ENCODE peak calls at places on chromosome 1, in four cellular contexts. One of them, this sample, is unnamed.

GRCh38 chr1:165580931-165581871 is 37.4 kb downstream of the LRRC52 start:
- DNase-seq in fibroblast of the aortic adventitia: no peak
- DNase-seq in esophagus squamous epithelium: no peak
- DNase-seq in hepatocyte: no peak
- DNase-seq in this sample: peak

GRCh38 chr1:19309123-19309813 is 2.7 kb downstream of the AKR7A2 start:
- DNase-seq in fibroblast of the aortic adventitia: peak
- DNase-seq in esophagus squamous epithelium: no peak
- DNase-seq in hepatocyte: no peak
- DNase-seq in this sample: no peak

GRCh38 chr1:232634086-232634485 is 4.2 kb upstream of the SIPA1L2 start:
- DNase-seq in fibroblast of the aortic adventitia: no peak
- DNase-seq in esophagus squamous epithelium: no peak
- DNase-seq in hepatocyte: no peak
- DNase-seq in this sample: no peak

GRCh38 chr1:24688621-24689195 is 45.6 kb downstream of the SRRM1 start:
- DNase-seq in fibroblast of the aortic adventitia: peak
- DNase-seq in esophagus squamous epithelium: no peak
- DNase-seq in hepatocyte: peak
- DNase-seq in this sample: peak

GRCh38 chr1:237959838-237960237 is 69.1 kb upstream of the ZP4 start:
- DNase-seq in fibroblast of the aortic adventitia: no peak
- DNase-seq in esophagus squamous epithelium: no peak
- DNase-seq in hepatocyte: no peak
- DNase-seq in this sample: no peak

GRCh38 chr1:183566026-183566425 is 24.2 kb downstream of the NCF2 start:
- DNase-seq in fibroblast of the aortic adventitia: no peak
- DNase-seq in esophagus squamous epithelium: no peak
- DNase-seq in hepatocyte: no peak
- DNase-seq in this sample: no peak

GRCh38 chr1:43995984-43996732 is 4.8 kb downstream of the CCDC24 start:
- DNase-seq in fibroblast of the aortic adventitia: no peak
- DNase-seq in esophagus squamous epithelium: no peak
- DNase-seq in hepatocyte: no peak
- DNase-seq in this sample: no peak

GRCh38 chr1:1364266-1364665 is 5.9 kb upstream of the MXRA8 start:
- DNase-seq in fibroblast of the aortic adventitia: no peak
- DNase-seq in esophagus squamous epithelium: no peak
- DNase-seq in hepatocyte: no peak
- DNase-seq in this sample: no peak

GRCh38 chr1:240663160-240663879 is 51.4 kb upstream of the GREM2 start:
- DNase-seq in fibroblast of the aortic adventitia: peak
- DNase-seq in esophagus squamous epithelium: no peak
- DNase-seq in hepatocyte: no peak
- DNase-seq in this sample: no peak

DNA sequence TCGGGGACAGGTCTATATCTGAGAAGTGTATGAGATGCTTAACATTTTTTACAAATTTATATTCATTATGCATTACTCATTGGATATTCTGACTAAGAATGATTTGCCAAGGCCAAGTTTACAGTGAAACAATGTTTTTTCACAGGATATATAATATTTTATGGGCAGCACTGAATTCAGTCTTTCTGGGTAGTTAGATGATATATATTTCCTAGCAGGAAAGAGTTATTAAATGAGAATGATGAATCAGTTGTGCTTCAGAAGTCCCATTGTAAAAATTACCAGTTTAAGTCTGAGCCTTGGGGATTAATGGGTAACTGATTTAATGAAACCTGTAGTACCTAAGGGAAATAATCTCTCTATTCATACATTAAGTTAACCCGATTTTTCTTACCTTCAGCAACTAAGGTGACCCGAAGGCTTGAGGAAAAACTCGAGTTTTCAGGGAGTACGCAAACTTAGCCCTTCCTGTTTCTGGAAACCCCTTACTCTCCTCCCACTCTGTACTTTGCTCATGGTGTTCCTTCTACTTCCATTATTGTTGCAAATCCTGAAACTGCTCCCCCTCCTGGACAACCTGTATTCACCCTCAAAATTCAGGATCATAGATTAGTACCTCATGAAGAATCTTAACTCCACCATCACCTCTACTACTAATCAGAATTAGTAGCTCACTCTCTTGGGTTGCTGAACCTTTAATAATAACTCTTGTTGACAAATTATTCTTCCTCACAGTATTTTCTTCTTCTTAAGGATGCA is 135.1 kb downstream of the AK5 start:
- DNase-seq in fibroblast of the aortic adventitia: no peak
- DNase-seq in esophagus squamous epithelium: no peak
- DNase-seq in hepatocyte: no peak
- DNase-seq in this sample: peak
- TF ChIP-seq CTCF in fibroblast of the aortic adventitia: peak
- TF ChIP-seq CTCF in esophagus squamous epithelium: no peak
- TF ChIP-seq CTCF in hepatocyte: peak
- TF ChIP-seq CTCF in this sample: peak

GRCh38 chr1:119633575-119634325 is 14.3 kb downstream of the ZNF697 start:
- DNase-seq in fibroblast of the aortic adventitia: no peak
- DNase-seq in esophagus squamous epithelium: no peak
- DNase-seq in hepatocyte: no peak
- DNase-seq in this sample: no peak

GRCh38 chr1:119632103-119632490 is 16.0 kb downstream of the ZNF697 start:
- DNase-seq in fibroblast of the aortic adventitia: no peak
- DNase-seq in esophagus squamous epithelium: no peak
- DNase-seq in hepatocyte: no peak
- DNase-seq in this sample: no peak

GRCh38 chr1:119632836-119633235 is 15.2 kb downstream of the ZNF697 start:
- DNase-seq in fibroblast of the aortic adventitia: no peak
- DNase-seq in esophagus squamous epithelium: no peak
- DNase-seq in hepatocyte: no peak
- DNase-seq in this sample: no peak

GRCh38 chr1:119631086-119631432 is 17.0 kb downstream of the ZNF697 start:
- DNase-seq in fibroblast of the aortic adventitia: no peak
- DNase-seq in esophagus squamous epithelium: no peak
- DNase-seq in hepatocyte: no peak
- DNase-seq in this sample: no peak

GRCh38 chr1:119631433-119632102 is 16.5 kb downstream of the ZNF697 start:
- DNase-seq in fibroblast of the aortic adventitia: peak
- DNase-seq in esophagus squamous epithelium: no peak
- DNase-seq in hepatocyte: peak
- DNase-seq in this sample: peak
- TF ChIP-seq CTCF in fibroblast of the aortic adventitia: no peak
- TF ChIP-seq CTCF in esophagus squamous epithelium: no peak
- TF ChIP-seq CTCF in hepatocyte: no peak
- TF ChIP-seq CTCF in this sample: no peak

DNA sequence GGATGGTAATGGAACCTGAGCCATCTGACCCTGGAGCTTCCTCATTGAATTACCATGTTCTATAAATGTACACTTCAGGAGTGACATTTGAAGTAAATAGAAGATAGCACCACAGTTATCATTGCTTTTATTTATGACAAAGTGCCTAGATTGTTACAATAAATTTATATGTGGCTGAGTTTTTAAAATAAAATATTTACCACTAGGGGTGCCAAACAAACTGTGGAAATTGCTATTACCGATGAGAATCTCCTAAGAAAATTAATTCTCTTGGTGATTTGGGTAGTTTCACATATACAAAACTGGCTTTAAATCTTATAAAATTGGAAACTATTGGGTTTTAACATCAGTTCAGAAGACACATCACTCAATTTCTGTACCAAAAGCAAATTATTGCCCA is 1.4 kb upstream of the TNR start:
- DNase-seq in fibroblast of the aortic adventitia: no peak
- DNase-seq in esophagus squamous epithelium: no peak
- DNase-seq in hepatocyte: no peak
- DNase-seq in this sample: no peak
- TF ChIP-seq CTCF in fibroblast of the aortic adventitia: peak
- TF ChIP-seq CTCF in esophagus squamous epithelium: no peak
- TF ChIP-seq CTCF in hepatocyte: peak
- TF ChIP-seq CTCF in this sample: peak

GRCh38 chr1:115507256-115507589 is 134.5 kb upstream of the VANGL1 start:
- DNase-seq in fibroblast of the aortic adventitia: peak
- DNase-seq in esophagus squamous epithelium: no peak
- DNase-seq in hepatocyte: peak
- DNase-seq in this sample: peak
- TF ChIP-seq CTCF in fibroblast of the aortic adventitia: peak
- TF ChIP-seq CTCF in esophagus squamous epithelium: no peak
- TF ChIP-seq CTCF in hepatocyte: peak
- TF ChIP-seq CTCF in this sample: peak

GRCh38 chr1:212457740-212458338 is 25.1 kb downstream of the NENF start:
- DNase-seq in fibroblast of the aortic adventitia: peak
- DNase-seq in esophagus squamous epithelium: no peak
- DNase-seq in hepatocyte: peak
- DNase-seq in this sample: peak
- TF ChIP-seq CTCF in fibroblast of the aortic adventitia: peak
- TF ChIP-seq CTCF in esophagus squamous epithelium: peak
- TF ChIP-seq CTCF in hepatocyte: peak
- TF ChIP-seq CTCF in this sample: peak

GRCh38 chr1:245434285-245434684 is 279.5 kb downstream of the KIF26B start:
- DNase-seq in fibroblast of the aortic adventitia: no peak
- DNase-seq in esophagus squamous epithelium: no peak
- DNase-seq in hepatocyte: no peak
- DNase-seq in this sample: peak
- TF ChIP-seq CTCF in fibroblast of the aortic adventitia: peak
- TF ChIP-seq CTCF in esophagus squamous epithelium: no peak
- TF ChIP-seq CTCF in hepatocyte: no peak
- TF ChIP-seq CTCF in this sample: no peak

GRCh38 chr1:22024485-22025367 is 23.3 kb downstream of the CELA3A start:
- DNase-seq in fibroblast of the aortic adventitia: peak
- DNase-seq in esophagus squamous epithelium: no peak
- DNase-seq in hepatocyte: peak
- DNase-seq in this sample: no peak

GRCh38 chr1:22021061-22021460 is 19.6 kb downstream of the CELA3A start:
- DNase-seq in fibroblast of the aortic adventitia: no peak
- DNase-seq in esophagus squamous epithelium: no peak
- DNase-seq in hepatocyte: no peak
- DNase-seq in this sample: no peak

DNA sequence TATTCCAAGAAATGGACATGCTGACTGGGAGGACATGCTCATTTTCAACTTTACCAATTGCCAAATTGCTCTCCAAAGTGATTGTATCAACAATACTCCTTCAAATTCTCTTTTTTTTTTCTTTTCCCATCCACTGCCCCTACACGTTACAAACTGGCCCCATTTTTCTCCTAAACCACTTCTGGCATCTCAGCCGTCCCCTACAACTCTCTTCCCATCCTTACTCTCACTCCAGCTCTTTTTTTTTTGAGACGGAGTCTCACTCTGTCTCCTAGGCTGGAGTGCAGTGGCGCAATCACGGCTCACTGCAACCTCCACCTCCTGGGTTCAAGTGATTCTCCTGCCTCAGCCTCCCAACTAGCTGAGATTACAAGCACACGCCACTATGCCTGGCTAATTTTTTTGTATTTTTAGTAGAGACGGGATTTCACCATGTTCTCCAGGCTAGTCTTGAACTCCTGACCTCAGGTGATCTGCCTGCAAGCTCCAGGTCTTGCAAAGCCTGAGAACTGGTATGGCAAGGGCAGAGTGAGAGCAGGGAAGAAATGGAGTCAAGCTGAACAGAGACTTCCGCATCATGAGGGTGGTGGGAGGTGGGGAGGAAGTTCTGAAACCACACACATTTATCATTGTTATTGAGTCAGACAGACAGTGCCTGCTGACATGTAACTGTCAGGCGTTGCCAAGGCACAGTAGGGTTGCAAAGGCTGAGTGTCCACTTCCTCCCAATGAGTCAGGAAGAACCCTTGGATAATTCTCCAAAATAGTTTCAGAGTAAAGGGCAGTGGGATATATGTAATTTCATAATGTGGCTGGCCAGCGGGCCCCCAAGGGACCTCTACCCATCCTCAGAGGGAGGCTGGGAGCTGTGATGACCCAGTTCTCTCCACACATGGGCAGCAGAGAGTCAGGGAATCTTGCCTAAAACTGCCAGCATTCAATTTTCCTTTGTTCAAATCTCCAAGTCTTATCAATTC is 17.4 kb downstream of the CELA3A start:
- DNase-seq in fibroblast of the aortic adventitia: peak
- DNase-seq in esophagus squamous epithelium: no peak
- DNase-seq in hepatocyte: no peak
- DNase-seq in this sample: peak
- TF ChIP-seq CTCF in fibroblast of the aortic adventitia: peak
- TF ChIP-seq CTCF in esophagus squamous epithelium: peak
- TF ChIP-seq CTCF in hepatocyte: peak
- TF ChIP-seq CTCF in this sample: peak

DNA sequence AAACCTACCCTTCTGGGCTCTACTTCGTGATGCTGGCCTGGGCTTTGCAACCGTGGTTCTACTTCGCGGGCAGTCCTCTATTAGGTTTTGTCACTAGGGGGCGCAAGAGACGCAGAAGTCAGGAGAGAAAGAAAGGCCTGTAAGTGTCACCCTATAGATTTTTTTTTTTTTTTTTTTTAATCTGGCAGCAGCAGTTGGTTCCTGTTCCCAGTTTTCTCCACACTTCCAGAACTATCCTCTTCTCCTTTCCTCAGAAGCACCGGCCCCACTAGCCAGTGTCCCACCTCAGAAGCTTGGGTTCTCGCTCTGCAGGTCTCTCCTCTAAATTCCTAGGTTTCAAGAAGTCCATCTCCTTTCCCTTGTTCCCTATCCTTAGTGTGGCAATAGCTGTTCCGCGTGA is 9.1 kb upstream of the LCE2D start:
- DNase-seq in fibroblast of the aortic adventitia: peak
- DNase-seq in esophagus squamous epithelium: no peak
- DNase-seq in hepatocyte: no peak
- DNase-seq in this sample: peak
- TF ChIP-seq CTCF in fibroblast of the aortic adventitia: peak
- TF ChIP-seq CTCF in esophagus squamous epithelium: peak
- TF ChIP-seq CTCF in hepatocyte: no peak
- TF ChIP-seq CTCF in this sample: peak

DNA sequence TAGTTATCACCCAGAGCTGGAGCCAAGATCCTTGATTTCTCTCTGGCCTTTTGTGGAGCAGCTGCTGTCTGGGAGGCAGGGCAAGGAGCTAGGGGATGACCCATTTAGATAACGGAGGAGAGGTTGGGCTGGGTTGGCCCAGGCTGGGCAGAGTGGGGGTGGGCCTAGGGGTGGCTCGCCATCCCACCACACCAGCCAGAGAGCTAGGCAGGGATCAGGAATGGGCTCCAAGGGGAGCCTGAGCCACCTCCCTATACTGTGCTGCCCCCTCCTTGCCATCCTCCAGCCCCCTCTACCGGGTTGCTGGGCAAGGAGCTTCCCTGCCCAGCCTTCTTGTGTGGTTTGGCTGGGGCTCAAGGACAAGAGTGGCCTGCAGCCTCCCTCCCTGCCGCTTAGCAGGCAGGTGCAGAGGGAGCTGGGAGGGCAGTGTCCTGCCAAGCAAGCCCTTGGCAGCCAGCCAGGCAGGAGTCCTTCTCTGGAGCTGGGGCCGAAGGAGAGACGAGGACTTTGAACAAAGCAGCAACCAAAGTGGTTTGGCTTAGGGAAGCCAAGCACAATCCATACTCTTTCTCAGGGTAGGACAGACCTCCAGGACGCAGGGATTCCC is 4.1 kb downstream of the NUAK2 start:
- DNase-seq in fibroblast of the aortic adventitia: no peak
- DNase-seq in esophagus squamous epithelium: no peak
- DNase-seq in hepatocyte: peak
- DNase-seq in this sample: peak
- TF ChIP-seq CTCF in fibroblast of the aortic adventitia: no peak
- TF ChIP-seq CTCF in esophagus squamous epithelium: no peak
- TF ChIP-seq CTCF in hepatocyte: no peak
- TF ChIP-seq CTCF in this sample: no peak

This sample was measured in MCF 10A.